ENCODE peak calls at places on chromosome 18, in seven cellular contexts. J, N, A, R, F, W and H are unnamed samples.

GRCh38 chr18:24632158-24632988 is 171.9 kb downstream of the HRH4 start:
- DNase-seq in R (no peak), A (no peak), J (no peak), F (no peak), N (no peak), W (no peak), H (no peak)

GRCh38 chr18:37869051-37869450 is 303.5 kb upstream of the CELF4 start:
- DNase-seq in A (no peak), W (no peak), F (no peak), N (no peak), J (no peak), R (no peak), H (no peak)

GRCh38 chr18:62282188-62282629 is 42.9 kb upstream of the TNFRSF11A start:
- DNase-seq in J (no peak), R (no peak), N (no peak), W (no peak), A (peak), F (no peak), H (no peak)

GRCh38 chr18:74942319-74942910 is 266.5 kb downstream of the PTGR3 start:
- DNase-seq in F (no peak), A (peak), R (no peak), N (no peak), W (peak), J (no peak), H (no peak)

GRCh38 chr18:45103319-45104070 is 422.8 kb downstream of the SETBP1 start:
- DNase-seq in W (no peak), J (no peak), F (no peak), R (no peak), A (no peak), N (no peak), H (no peak)

GRCh38 chr18:59663096-59663495 is 34.1 kb downstream of the CCBE1 start:
- DNase-seq in R (no peak), F (no peak), N (no peak), A (no peak), W (no peak), J (no peak), H (no peak)

GRCh38 chr18:5546660-5547059 is 2.9 kb upstream of the EPB41L3 start:
- DNase-seq in J (peak), A (peak), N (peak), W (peak), F (no peak), R (peak), H (no peak)

GRCh38 chr18:40868110-40868858 is 1086.8 kb upstream of the PIK3C3 start:
- DNase-seq in N (no peak), A (peak), F (no peak), W (peak), J (no peak), R (no peak), H (peak)

GRCh38 chr18:59379772-59380530 is 20.9 kb upstream of the LMAN1 start:
- DNase-seq in J (no peak), R (no peak), N (no peak), F (no peak), A (peak), W (no peak), H (no peak)

GRCh38 chr18:79581911-79582310 is 97.7 kb upstream of the CTDP1 start:
- DNase-seq in N (no peak), F (no peak), W (no peak), A (no peak), J (no peak), R (no peak), H (no peak)

GRCh38 chr18:62828091-62828640 is 112.8 kb downstream of the PHLPP1 start:
- DNase-seq in A (peak), W (no peak), R (no peak), J (no peak), F (no peak), N (no peak), H (peak)

GRCh38 chr18:76064998-76065397 is 430.0 kb downstream of the ZNF516 start:
- DNase-seq in W (no peak), N (no peak), A (no peak), F (peak), J (peak), R (peak), H (no peak)
- H3K9ac ChIP-seq in W (no peak), N (no peak), A (no peak), F (no peak), J (peak), R (no peak), H (no peak)

DNA sequence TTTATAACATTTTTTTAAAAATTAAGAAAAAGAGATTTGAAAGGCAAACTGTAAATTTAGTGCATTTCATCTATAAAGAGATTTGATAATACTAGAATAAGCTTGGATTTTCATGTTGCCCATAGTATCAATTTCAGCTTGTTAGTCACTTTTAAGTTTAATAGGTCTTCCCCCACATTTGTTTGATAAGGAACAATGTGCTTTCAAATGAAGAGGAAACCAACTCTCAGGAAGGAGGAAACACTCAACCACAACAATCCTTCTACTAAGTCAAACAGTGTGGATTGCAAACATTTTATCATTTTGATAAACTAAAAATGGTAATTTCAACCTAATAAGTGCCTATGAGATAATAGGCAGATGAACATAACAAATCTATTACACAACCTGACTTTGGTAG is 397.1 kb upstream of the CDH20 start:
- DNase-seq in W (no peak), A (no peak), R (no peak), N (no peak), J (no peak), F (no peak), H (no peak)
- H2AK5ac ChIP-seq in W (no peak), A (no peak), R (no peak), N (no peak), J (no peak), F (no peak), H (no peak)

GRCh38 chr18:54805571-54806334 is 22.5 kb upstream of the RAB27B start:
- DNase-seq in N (no peak), R (no peak), F (no peak), W (peak), A (peak), J (no peak), H (peak)
- H3K9ac ChIP-seq in N (no peak), R (no peak), F (no peak), W (no peak), A (no peak), J (no peak), H (no peak)

GRCh38 chr18:3871687-3872086 is 421.7 kb downstream of the TGIF1 start:
- DNase-seq in W (no peak), A (no peak), F (no peak), N (no peak), J (no peak), R (no peak), H (no peak)

GRCh38 chr18:3873698-3874495 is 423.9 kb downstream of the TGIF1 start:
- DNase-seq in R (no peak), J (no peak), N (no peak), F (no peak), A (no peak), W (no peak), H (no peak)

GRCh38 chr18:3874593-3874992 is 424.6 kb downstream of the TGIF1 start:
- DNase-seq in R (no peak), N (no peak), W (no peak), J (no peak), F (no peak), A (no peak), H (no peak)

GRCh38 chr18:3872651-3873050 is 422.7 kb downstream of the TGIF1 start:
- DNase-seq in J (no peak), F (no peak), R (no peak), A (no peak), W (no peak), N (no peak), H (no peak)

DNA sequence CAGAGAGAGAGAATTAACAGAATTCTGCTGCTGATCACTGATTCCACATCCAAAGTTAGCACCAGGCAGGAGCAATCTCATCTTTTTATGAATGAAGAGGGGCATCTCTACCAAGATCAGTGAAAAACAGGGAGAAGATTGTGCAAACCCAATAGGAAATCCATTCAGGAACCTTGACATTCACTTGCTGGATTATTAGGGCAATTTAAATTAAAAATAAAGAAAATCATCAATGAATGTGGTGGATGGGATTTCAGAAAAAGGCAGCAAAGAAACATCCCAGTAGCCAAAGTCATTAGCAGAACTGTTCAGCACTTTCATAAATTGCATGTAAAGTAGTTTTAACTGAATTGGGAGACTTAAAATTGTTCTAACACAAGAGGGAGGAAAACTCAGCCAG is 423.2 kb downstream of the TGIF1 start:
- DNase-seq in R (no peak), F (no peak), N (no peak), J (no peak), A (no peak), W (no peak), H (no peak)
- H2AK5ac ChIP-seq in R (no peak), F (no peak), N (no peak), J (no peak), A (no peak), W (no peak), H (no peak)

DNA sequence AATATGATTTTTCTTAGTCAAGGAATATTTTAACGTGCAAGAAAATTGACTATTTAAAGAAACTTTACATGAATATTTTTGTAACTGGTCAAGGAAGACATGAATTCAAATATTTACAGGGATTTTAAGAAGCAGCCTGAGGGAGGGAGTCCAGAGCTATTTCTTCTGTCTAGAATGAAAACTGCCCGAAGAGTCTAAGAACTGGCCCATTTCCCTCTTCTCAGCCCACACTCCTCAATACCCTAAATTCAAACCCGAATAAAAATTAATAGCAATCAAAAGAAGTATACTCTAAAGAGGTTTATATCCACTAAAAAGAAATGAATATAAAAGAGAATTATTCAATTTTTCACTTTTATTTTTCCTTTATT is 6.5 kb upstream of the NDUFV2 start:
- DNase-seq in A (no peak), W (no peak), N (no peak), F (no peak), J (no peak), R (no peak), H (no peak)
- H3K9ac ChIP-seq in A (peak), W (no peak), N (no peak), F (no peak), J (no peak), R (no peak), H (peak)

GRCh38 chr18:76491801-76492668 is 3.0 kb downstream of the ZNF516 start:
- DNase-seq in F (no peak), W (no peak), A (peak), J (peak), R (peak), N (peak), H (peak)

GRCh38 chr18:76492669-76493212 is 2.3 kb downstream of the ZNF516 start:
- DNase-seq in J (peak), N (peak), F (peak), A (peak), R (peak), W (peak), H (peak)

GRCh38 chr18:76490040-76490439 is 5.0 kb downstream of the ZNF516 start:
- DNase-seq in J (no peak), N (no peak), F (no peak), W (no peak), R (no peak), A (no peak), H (no peak)

GRCh38 chr18:76490701-76491171 is 4.3 kb downstream of the ZNF516 start:
- DNase-seq in W (no peak), J (peak), A (peak), N (no peak), R (no peak), F (no peak), H (peak)

GRCh38 chr18:76491436-76491800 is 3.6 kb downstream of the ZNF516 start:
- DNase-seq in W (no peak), N (peak), A (peak), R (peak), J (peak), F (no peak), H (peak)
- H2AK5ac ChIP-seq in W (no peak), N (peak), A (no peak), R (no peak), J (no peak), F (no peak), H (no peak)